ENCODE peak calls at places on chromosomes 11 and 22, in four cellular contexts. One of them, this sample, is unnamed.

GRCh38 chr11:133681901-133682300 is 149.6 kb upstream of the OPCML start:
- DNase-seq in K562: no peak
- DNase-seq in neuronal stem cell: no peak
- DNase-seq in activated T-cell treated with anti-CD3 and anti-CD28 coated beads, Interleukin-2, amount 50 U/mL, for 48 hours: no peak
- DNase-seq in this sample: no peak

GRCh38 chr22:29856496-29856895 is 18.4 kb upstream of the ASCC2 start:
- DNase-seq in K562: no peak
- DNase-seq in neuronal stem cell: no peak
- DNase-seq in activated T-cell treated with anti-CD3 and anti-CD28 coated beads, Interleukin-2, amount 50 U/mL, for 48 hours: no peak
- DNase-seq in this sample: no peak

GRCh38 chr11:16292167-16292859 is 64.0 kb downstream of the SOX6 start:
- DNase-seq in K562: no peak
- DNase-seq in neuronal stem cell: no peak
- DNase-seq in activated T-cell treated with anti-CD3 and anti-CD28 coated beads, Interleukin-2, amount 50 U/mL, for 48 hours: no peak
- DNase-seq in this sample: no peak

GRCh38 chr11:36015806-36016205 is 71.9 kb downstream of the LDLRAD3 start:
- DNase-seq in K562: no peak
- DNase-seq in neuronal stem cell: no peak
- DNase-seq in activated T-cell treated with anti-CD3 and anti-CD28 coated beads, Interleukin-2, amount 50 U/mL, for 48 hours: no peak
- DNase-seq in this sample: no peak

GRCh38 chr11:131824766-131825165 is 454.4 kb downstream of the NTM start:
- DNase-seq in K562: no peak
- DNase-seq in neuronal stem cell: no peak
- DNase-seq in activated T-cell treated with anti-CD3 and anti-CD28 coated beads, Interleukin-2, amount 50 U/mL, for 48 hours: no peak
- DNase-seq in this sample: no peak

GRCh38 chr11:108345767-108346166 is 121.6 kb downstream of the C11orf65 start:
- DNase-seq in K562: no peak
- DNase-seq in neuronal stem cell: no peak
- DNase-seq in activated T-cell treated with anti-CD3 and anti-CD28 coated beads, Interleukin-2, amount 50 U/mL, for 48 hours: no peak
- DNase-seq in this sample: no peak

GRCh38 chr11:98059488-98059887 is 961.3 kb upstream of the CNTN5 start:
- DNase-seq in K562: no peak
- DNase-seq in neuronal stem cell: no peak
- DNase-seq in activated T-cell treated with anti-CD3 and anti-CD28 coated beads, Interleukin-2, amount 50 U/mL, for 48 hours: no peak
- DNase-seq in this sample: no peak

GRCh38 chr22:29877620-29878019 is 5.4 kb upstream of the MTMR3 start:
- DNase-seq in K562: no peak
- DNase-seq in neuronal stem cell: no peak
- DNase-seq in activated T-cell treated with anti-CD3 and anti-CD28 coated beads, Interleukin-2, amount 50 U/mL, for 48 hours: no peak
- DNase-seq in this sample: no peak

GRCh38 chr11:127898422-127899365 is 688.7 kb downstream of the ETS1 start:
- DNase-seq in K562: no peak
- DNase-seq in neuronal stem cell: no peak
- DNase-seq in activated T-cell treated with anti-CD3 and anti-CD28 coated beads, Interleukin-2, amount 50 U/mL, for 48 hours: no peak
- DNase-seq in this sample: no peak